ENCODE peak calls at places on chromosomes 16 and 17, in four cellular contexts. Q is right lobe of liver, W is dorsolateral prefrontal cortex, T is skeletal muscle cell. E is an unnamed sample.

GRCh38 chr16:85395207-85395912 is 217.8 kb upstream of the GSE1 start:
- DNase-seq in Q (peak), W (peak), T (peak), E (peak)

GRCh38 chr16:48971571-48972071 is 310.0 kb downstream of the CBLN1 start:
- DNase-seq in Q (no peak), W (no peak), T (no peak), E (no peak)

GRCh38 chr17:75181608-75182318 is 996 bp downstream of the SUMO2 start:
- DNase-seq in Q (peak), W (no peak), T (no peak), E (peak)

GRCh38 chr16:54991525-54991924 is 60.9 kb downstream of the IRX5 start:
- DNase-seq in Q (no peak), W (no peak), T (no peak), E (no peak)

GRCh38 chr16:80285089-80285488 is 255.7 kb upstream of the DYNLRB2 start:
- DNase-seq in Q (no peak), W (no peak), T (no peak), E (no peak)

GRCh38 chr16:275786-276232 is at the start of gene RGS11:
- DNase-seq in Q (no peak), W (no peak), T (no peak), E (peak)

GRCh38 chr17:13995856-13996635 is 73.3 kb upstream of the COX10 start:
- DNase-seq in Q (no peak), W (no peak), T (no peak), E (no peak)

GRCh38 chr16:70695351-70696070 is 9.7 kb upstream of the MTSS2 start:
- DNase-seq in Q (peak), W (no peak), T (no peak), E (peak)

GRCh38 chr17:15268465-15268864 is 3.3 kb upstream of the PMP22 start:
- DNase-seq in Q (no peak), W (no peak), T (no peak), E (no peak)

GRCh38 chr17:420479-421175 is 68.0 kb upstream of the RPH3AL start:
- DNase-seq in Q (no peak), W (no peak), T (no peak), E (no peak)

GRCh38 chr17:62652251-62653001 is 25.0 kb downstream of the MRC2 start:
- DNase-seq in Q (peak), W (no peak), T (no peak), E (peak)

GRCh38 chr17:43226393-43226792 is 2.0 kb downstream of the CCDC200 start:
- DNase-seq in Q (no peak), W (no peak), T (no peak), E (peak)

GRCh38 chr16:88292007-88292940 is 90.5 kb upstream of the ZNF469 start:
- DNase-seq in Q (peak), W (no peak), T (no peak), E (no peak)

GRCh38 chr17:27276653-27277156 is 17.2 kb upstream of the WSB1 start:
- DNase-seq in Q (no peak), W (no peak), T (no peak), E (no peak)

GRCh38 chr17:69810326-69811035 is 264.5 kb upstream of the KCNJ16 start:
- DNase-seq in Q (no peak), W (no peak), T (no peak), E (no peak)

GRCh38 chr16:9977333-9977897 is 204.8 kb downstream of the GRIN2A start:
- DNase-seq in Q (no peak), W (no peak), T (no peak), E (no peak)

GRCh38 chr17:8153550-8153956 is 1.3 kb upstream of the PER1 start:
- DNase-seq in Q (peak), W (no peak), T (peak), E (peak)

GRCh38 chr16:4687946-4688673 is 5.3 kb upstream of the NUDT16L1 start:
- DNase-seq in Q (peak), W (no peak), T (no peak), E (peak)

GRCh38 chr17:44222112-44222869 is 2.8 kb upstream of the UBTF start:
- DNase-seq in Q (peak), W (peak), T (peak), E (peak)

GRCh38 chr16:50909831-50910697 is 168.2 kb downstream of the CYLD start:
- DNase-seq in Q (no peak), W (no peak), T (no peak), E (no peak)
- H3K4me3 ChIP-seq in Q (no peak), W (peak), T (no peak), E (no peak)

GRCh38 chr17:41813699-41814124 is 908 bp downstream of the FKBP10 start:
- DNase-seq in Q (no peak), W (no peak), T (no peak), E (no peak)
- H3K4me3 ChIP-seq in Q (no peak), W (peak), T (peak), E (no peak)

GRCh38 chr17:40921026-40921425 is 16.4 kb downstream of the KRT23 start:
- DNase-seq in Q (no peak), W (no peak), T (no peak), E (no peak)
- H3K4me3 ChIP-seq in Q (no peak), W (no peak), T (no peak), E (no peak)

GRCh38 chr17:82442643-82443464 is 7.7 kb downstream of the CYBC1 start:
- DNase-seq in Q (no peak), W (no peak), T (no peak), E (no peak)
- H3K4me3 ChIP-seq in Q (no peak), W (no peak), T (no peak), E (no peak)

GRCh38 chr17:47956818-47957590 is 679 bp downstream of the PRR15L start:
- DNase-seq in Q (no peak), W (no peak), T (no peak), E (peak)

GRCh38 chr17:47962901-47963300 is 5.2 kb upstream of the PRR15L start:
- DNase-seq in Q (no peak), W (no peak), T (no peak), E (no peak)

GRCh38 chr17:47957591-47958490 is at the start of gene PRR15L:
- DNase-seq in Q (no peak), W (no peak), T (no peak), E (peak)

GRCh38 chr17:47959825-47960655 is 2.4 kb upstream of the PRR15L start:
- DNase-seq in Q (no peak), W (no peak), T (no peak), E (no peak)

DNA sequence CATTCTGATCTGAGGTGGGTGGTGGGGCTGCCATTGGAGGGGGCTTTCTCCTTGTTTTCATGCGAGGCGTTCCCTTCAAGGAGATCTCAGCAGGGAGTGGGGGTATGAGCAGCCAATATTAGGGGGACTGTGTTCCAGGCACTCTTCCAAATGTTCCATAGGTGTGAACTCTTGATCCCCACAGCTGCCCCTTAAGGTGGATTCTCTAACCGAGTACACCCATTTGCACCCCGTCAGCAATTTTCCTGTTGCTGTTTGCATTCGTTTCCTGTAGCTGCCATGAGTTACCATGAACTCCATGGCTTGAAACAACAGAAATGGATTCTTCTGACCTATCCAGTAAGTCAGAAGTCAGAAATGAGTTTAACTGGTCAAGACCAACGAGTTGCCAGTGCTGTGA is 3.7 kb upstream of the PRR15L start:
- DNase-seq in Q (no peak), W (no peak), T (no peak), E (no peak)
- H3K4me3 ChIP-seq in Q (no peak), W (no peak), T (no peak), E (no peak)

GRCh38 chr17:49316889-49317288 is 45.2 kb downstream of the ZNF652 start:
- DNase-seq in Q (no peak), W (no peak), T (no peak), E (no peak)

GRCh38 chr17:49312722-49313121 is 49.3 kb downstream of the ZNF652 start:
- DNase-seq in Q (no peak), W (no peak), T (no peak), E (no peak)

GRCh38 chr17:49318438-49318965 is 43.5 kb downstream of the ZNF652 start:
- DNase-seq in Q (no peak), W (no peak), T (no peak), E (no peak)

GRCh38 chr17:49315974-49316570 is 46.0 kb downstream of the ZNF652 start:
- DNase-seq in Q (no peak), W (no peak), T (no peak), E (no peak)

DNA sequence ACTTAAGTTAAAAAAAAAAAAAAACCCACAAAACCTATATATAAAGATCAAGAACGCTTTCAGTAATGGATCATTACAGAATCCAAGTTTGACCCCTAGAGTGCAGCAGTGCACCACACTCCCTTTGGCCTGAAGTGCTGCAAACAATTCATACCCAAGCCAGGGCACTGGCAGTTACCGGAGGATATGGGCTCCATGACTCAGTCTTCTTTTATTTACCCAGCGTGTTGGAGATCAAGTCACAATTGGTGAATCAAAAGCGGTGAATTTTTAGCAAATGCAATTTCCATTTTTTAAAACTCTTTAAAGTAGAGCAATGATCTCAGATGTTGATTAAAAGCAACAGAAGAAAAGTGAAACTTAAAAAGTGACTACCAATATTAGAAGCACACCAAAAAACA is 46.5 kb downstream of the ZNF652 start:
- DNase-seq in Q (peak), W (peak), T (peak), E (peak)
- H3K4me3 ChIP-seq in Q (peak), W (no peak), T (no peak), E (no peak)

GRCh38 chr16:68529608-68529930 is 9.5 kb upstream of the ZFP90 start:
- DNase-seq in Q (no peak), W (no peak), T (no peak), E (no peak)

GRCh38 chr16:68526782-68527145 is 12.3 kb upstream of the ZFP90 start:
- DNase-seq in Q (no peak), W (no peak), T (no peak), E (no peak)

GRCh38 chr16:68526143-68526781 is 12.8 kb upstream of the ZFP90 start:
- DNase-seq in Q (no peak), W (no peak), T (no peak), E (no peak)

GRCh38 chr16:68529931-68530667 is 9.0 kb upstream of the ZFP90 start:
- DNase-seq in Q (peak), W (peak), T (peak), E (peak)

GRCh38 chr16:68528686-68529379 is 10.3 kb upstream of the ZFP90 start:
- DNase-seq in Q (peak), W (peak), T (peak), E (peak)
- H3K4me3 ChIP-seq in Q (no peak), W (peak), T (peak), E (peak)

GRCh38 chr17:73952136-73952497 is 251.4 kb upstream of the RPL38 start:
- DNase-seq in Q (no peak), W (no peak), T (no peak), E (no peak)
- H3K4me3 ChIP-seq in Q (no peak), W (peak), T (no peak), E (peak)

DNA sequence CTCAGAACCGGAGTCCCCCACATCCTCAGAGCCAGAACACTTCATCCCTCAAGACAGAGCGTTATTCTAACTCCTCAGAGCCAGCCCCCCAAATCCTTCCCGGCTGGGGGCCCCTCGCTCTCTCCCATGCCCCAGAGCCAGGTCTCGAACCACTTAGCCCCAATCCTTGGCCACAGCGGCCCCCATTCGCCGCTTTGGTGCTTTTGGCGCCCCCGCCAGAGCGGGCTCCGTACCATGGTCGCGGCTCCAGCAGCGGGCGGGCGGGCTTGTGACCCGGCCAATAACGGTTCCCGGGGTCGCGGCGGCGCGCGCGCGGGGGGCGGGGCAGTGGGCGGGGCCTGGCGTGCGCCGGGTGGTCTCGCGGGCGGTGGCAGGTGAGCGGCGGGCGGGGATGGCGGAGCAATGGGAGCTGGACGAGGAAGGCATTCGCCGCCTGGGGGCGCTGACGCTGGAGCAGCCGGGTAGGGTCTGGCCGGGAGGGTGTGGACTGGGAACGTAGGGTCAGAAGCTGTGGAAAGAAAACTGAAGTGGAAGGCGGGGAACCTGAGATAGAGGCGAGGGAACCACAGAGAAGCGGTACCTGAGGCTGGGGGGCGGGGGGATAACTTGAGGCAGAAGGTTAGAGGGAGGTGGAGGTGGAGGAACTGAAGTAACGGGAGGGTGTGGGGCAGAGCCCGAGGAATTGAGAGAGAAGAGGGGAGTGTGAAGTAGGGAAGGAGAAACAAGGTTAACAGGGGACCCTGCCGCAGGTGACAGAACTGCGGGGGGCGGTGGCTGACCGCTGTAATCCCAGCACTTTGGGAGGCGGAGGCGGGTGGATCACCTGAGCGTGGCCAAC is at the start of the genes KCTD19 and LRRC36:
- DNase-seq in Q (peak), W (no peak), T (no peak), E (peak)
- H3K4me3 ChIP-seq in Q (peak), W (peak), T (peak), E (peak)

GRCh38 chr16:23959801-23960072 is 124.0 kb downstream of the PRKCB start:
- DNase-seq in Q (no peak), W (no peak), T (no peak), E (no peak)
- H3K4me3 ChIP-seq in Q (no peak), W (no peak), T (no peak), E (no peak)

E was measured in upper lobe of right lung.